ENCODE peak calls at places on chromosomes 7 and 10, in four cellular contexts. T is K562, X is WTC11, Y is HepG2. Z is an unnamed sample.

GRCh38 chr10:110013615-110014293 is 6.0 kb downstream of the ADD3 start:
- DNase-seq in X (no peak), Y (peak), T (no peak), Z (no peak)

GRCh38 chr7:159059629-159060028 is 85.0 kb downstream of the VIPR2 start:
- DNase-seq in Y (no peak), X (no peak), T (no peak), Z (no peak)

GRCh38 chr7:80127412-80128150 is 7.0 kb upstream of the GNAI1 start:
- DNase-seq in T (no peak), Y (peak), X (peak), Z (no peak)

GRCh38 chr7:27239780-27240731 is 2.5 kb upstream of the EVX1 start:
- DNase-seq in Y (no peak), T (no peak), X (no peak), Z (no peak)

GRCh38 chr7:64951250-64951848 is 39.5 kb downstream of the ZNF117 start:
- DNase-seq in T (peak), X (no peak), Y (peak), Z (peak)

GRCh38 chr7:121034929-121035328 is 46.4 kb downstream of the CPED1 start:
- DNase-seq in X (no peak), Y (no peak), T (peak), Z (no peak)

GRCh38 chr7:128672927-128673517 is 930 bp downstream of the GARIN1A start:
- DNase-seq in T (peak), Y (no peak), X (peak), Z (peak)

GRCh38 chr10:60422809-60423208 is 33.1 kb upstream of the ANK3 start:
- DNase-seq in T (no peak), X (no peak), Y (peak), Z (no peak)

GRCh38 chr7:142745091-142745635 is 4.1 kb upstream of the PRSS1 start:
- DNase-seq in X (no peak), Y (no peak), T (no peak), Z (no peak)

GRCh38 chr10:45008524-45009161 is 7.9 kb downstream of the ZNF22 start:
- DNase-seq in T (peak), X (no peak), Y (peak), Z (peak)

GRCh38 chr10:122128357-122128756 is 139.4 kb downstream of the TACC2 start:
- DNase-seq in Y (no peak), X (no peak), T (no peak), Z (no peak)

GRCh38 chr7:148306759-148307158 is 283.8 kb upstream of the C7orf33 start:
- DNase-seq in T (no peak), Y (no peak), X (no peak), Z (no peak)

GRCh38 chr7:8295638-8296361 is 33.8 kb upstream of the ICA1 start:
- DNase-seq in X (no peak), Y (peak), T (peak), Z (peak)

GRCh38 chr10:69446229-69446628 is 5.0 kb upstream of the TSPAN15 start:
- DNase-seq in Y (no peak), T (no peak), X (no peak), Z (no peak)

GRCh38 chr7:102080371-102081243 is 206.1 kb upstream of the SH2B2 start:
- DNase-seq in Y (no peak), T (peak), X (peak), Z (no peak)

GRCh38 chr7:25653412-25653811 is 425.1 kb upstream of the NPVF start:
- DNase-seq in T (no peak), Y (no peak), X (no peak), Z (no peak)

GRCh38 chr7:120857558-120858298 is at the start of gene TSPAN12:
- DNase-seq in Y (peak), X (peak), T (peak), Z (peak)

DNA sequence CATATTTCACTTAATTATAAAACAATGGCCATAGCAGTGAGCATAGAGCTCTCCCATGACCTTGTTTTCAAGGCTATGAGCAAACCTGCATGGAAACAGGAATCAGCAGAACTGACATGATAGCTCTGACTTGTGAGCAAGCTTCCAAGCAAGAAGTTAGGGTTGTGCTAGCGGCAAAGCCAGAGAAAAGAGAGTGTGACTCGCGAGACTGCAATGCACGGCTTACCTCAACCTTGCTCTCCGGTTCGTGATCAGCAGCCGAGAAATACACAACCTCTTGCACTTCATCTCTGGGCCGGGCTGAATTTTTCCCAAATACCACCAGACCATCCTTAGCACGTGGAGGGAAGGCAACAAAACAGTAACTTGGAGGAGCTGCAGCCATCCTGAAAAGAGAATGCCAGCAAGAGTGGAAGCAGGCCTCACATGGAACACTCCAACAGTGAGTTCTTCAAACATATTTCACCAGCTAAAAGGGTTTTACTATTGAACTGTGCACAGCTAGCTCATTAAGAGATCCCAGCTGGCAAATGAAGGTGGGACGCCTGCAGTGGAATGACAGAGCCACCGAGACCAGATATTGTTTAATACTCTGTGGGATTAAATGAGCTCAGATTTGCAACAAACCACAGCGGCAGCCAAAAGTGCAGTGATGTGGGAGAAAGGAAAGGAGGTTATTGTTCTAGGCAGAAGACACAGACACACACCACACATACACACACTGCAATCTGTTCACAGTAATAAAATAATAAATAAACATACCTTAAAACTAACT is 20.7 kb downstream of the SCRN1 start:
- DNase-seq in T (no peak), X (no peak), Y (no peak), Z (no peak)
- TF ChIP-seq FOXJ3 in T (no peak), X (no peak), Y (no peak), Z (no peak)

GRCh38 chr10:113331971-113332370 is 220.9 kb upstream of the HABP2 start:
- DNase-seq in Y (no peak), T (no peak), X (no peak), Z (no peak)
- TF ChIP-seq FOXJ3 in Y (no peak), T (no peak), X (no peak), Z (no peak)

GRCh38 chr10:62916157-62916603 is 100.0 kb upstream of the EGR2 start:
- DNase-seq in T (no peak), Y (no peak), X (no peak), Z (no peak)
- TF ChIP-seq FOXJ3 in T (no peak), Y (no peak), X (no peak), Z (no peak)

DNA sequence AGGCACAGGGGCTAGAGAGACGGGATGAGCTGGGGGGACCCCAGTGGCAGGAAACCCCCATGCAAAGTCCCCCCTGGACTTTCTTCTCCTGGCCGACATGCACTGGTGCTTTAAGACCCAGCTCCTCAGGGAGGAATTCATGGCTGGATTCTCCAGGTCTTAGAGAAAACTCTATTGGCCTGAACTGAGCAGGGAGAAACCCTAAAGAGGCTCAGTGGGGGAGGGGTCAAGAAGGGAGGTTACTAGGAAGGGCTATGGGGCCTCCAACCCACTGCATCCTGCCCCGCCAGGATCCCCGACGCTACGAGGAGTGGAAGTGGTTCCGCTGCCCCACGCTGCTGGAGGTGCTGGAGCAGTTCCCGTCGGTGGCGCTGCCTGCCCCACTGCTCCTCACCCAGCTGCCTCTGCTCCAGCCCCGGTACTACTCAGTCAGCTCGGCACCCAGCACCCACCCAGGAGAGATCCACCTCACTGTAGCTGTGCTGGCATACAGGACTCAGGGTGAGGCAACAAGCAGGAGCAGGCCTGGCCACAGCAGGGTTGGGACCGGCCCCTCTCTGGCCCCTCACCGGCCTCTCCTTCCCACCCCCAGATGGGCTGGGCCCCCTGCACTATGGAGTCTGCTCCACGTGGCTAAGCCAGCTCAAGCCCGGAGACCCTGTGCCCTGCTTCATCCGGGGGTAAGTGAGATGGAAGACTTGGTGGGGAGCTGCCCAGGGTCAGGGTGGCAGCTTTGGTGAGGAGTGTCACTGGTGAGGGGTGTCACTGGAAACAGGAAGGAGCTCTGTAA is 13.8 kb downstream of the ATG9B start:
- DNase-seq in X (no peak), T (peak), Y (no peak), Z (no peak)
- TF ChIP-seq FOXJ3 in X (no peak), T (no peak), Y (no peak), Z (no peak)

DNA sequence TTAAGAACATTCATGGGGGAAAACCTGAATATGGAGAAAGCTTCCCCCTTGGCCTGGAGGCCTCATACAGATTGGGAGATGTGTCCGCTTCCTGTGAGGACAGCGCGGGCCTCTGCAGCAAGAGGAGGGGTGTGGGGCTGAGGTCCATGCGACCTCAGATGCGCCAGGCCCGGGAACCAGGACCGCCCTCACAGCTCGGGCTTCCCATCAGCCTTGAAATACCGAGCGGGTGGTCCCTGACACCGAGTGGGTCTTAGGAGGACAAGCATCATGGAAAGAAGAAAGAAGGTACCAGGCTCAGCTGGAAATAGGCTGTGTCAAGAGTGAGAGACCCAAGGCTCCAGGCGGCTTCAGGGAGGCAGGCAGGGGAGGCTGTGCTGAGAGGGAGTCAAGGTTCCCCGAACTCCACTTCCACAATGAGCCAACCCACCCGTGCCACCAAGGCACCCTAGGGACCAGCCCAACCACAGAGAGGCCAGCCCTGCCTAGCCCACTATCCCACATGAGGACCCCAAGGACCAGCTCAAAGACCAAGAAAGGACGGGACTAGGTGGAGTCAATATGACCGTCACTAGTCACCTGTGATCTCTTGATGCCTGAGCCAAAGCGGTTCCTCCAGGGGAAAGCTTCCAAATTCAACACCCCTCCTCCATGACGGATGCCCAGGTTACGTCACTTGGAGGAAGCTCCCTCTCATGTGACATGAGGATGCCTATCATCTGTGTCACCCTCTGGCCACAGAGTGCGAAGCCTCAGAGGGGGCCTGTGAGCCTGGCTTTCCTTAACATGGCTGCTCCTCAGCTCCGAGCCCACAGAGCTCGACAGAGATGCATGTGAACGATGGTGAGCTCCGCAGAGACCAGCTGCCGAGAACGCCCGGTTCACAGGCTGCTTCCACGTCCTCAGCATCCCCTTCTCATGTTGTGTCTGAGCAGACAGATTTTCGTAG is 103.7 kb downstream of the TCERG1L start:
- DNase-seq in Y (no peak), X (no peak), T (no peak), Z (no peak)
- TF ChIP-seq FOXJ3 in Y (no peak), X (no peak), T (no peak), Z (no peak)

GRCh38 chr10:17662193-17663138 is 18.5 kb downstream of the STAM start:
- DNase-seq in X (no peak), Y (no peak), T (no peak), Z (no peak)

GRCh38 chr10:17663450-17663849 is 19.5 kb downstream of the STAM start:
- DNase-seq in Y (no peak), X (no peak), T (no peak), Z (no peak)

GRCh38 chr10:17669185-17669872 is 25.4 kb downstream of the STAM start:
- DNase-seq in T (no peak), Y (no peak), X (no peak), Z (no peak)

GRCh38 chr10:17668435-17669184 is 24.7 kb downstream of the STAM start:
- DNase-seq in T (no peak), Y (peak), X (no peak), Z (no peak)

GRCh38 chr10:17665742-17666141 is 21.8 kb downstream of the STAM start:
- DNase-seq in X (no peak), Y (peak), T (no peak), Z (no peak)
- TF ChIP-seq FOXJ3 in X (no peak), Y (no peak), T (no peak), Z (no peak)

GRCh38 chr10:5293691-5294550 is 70.8 kb upstream of the UCN3 start:
- DNase-seq in X (peak), T (peak), Y (peak), Z (peak)
- TF ChIP-seq FOXJ3 in X (no peak), T (no peak), Y (no peak), Z (no peak)

GRCh38 chr10:85741626-85742300 is 624.8 kb downstream of the GRID1 start:
- DNase-seq in T (no peak), X (no peak), Y (no peak), Z (no peak)
- TF ChIP-seq FOXJ3 in T (no peak), X (no peak), Y (no peak), Z (no peak)